ENCODE peak calls at places on chromosome 17, in eight cellular contexts. Z is MM.1S, P is cardiac muscle cell, S is left ventricle myocardium inferior, L is mucosa of descending colon, E is prostate gland, W is ovary, J is suprapubic skin. G is an unnamed sample. For H3K4me1 and H3K9me3, the result is how much of the 10 kb centered on the place peaks cover.

GRCh38 chr17:50354776-50355175 is 8.8 kb downstream of the XYLT2 start:
- DNase-seq in Z (no peak), P (no peak), S (no peak), L (no peak), E (no peak), W (peak), J (peak), G (no peak)

GRCh38 chr17:7888184-7888920 is at the start of gene CHD3:
- DNase-seq in Z (no peak), P (peak), S (no peak), L (peak), E (peak), W (peak), J (peak), G (peak)

GRCh38 chr17:34182036-34182803 is 72.9 kb upstream of the CCL2 start:
- DNase-seq in Z (no peak), P (no peak), S (no peak), L (no peak), E (no peak), W (no peak), J (no peak), G (no peak)

GRCh38 chr17:50279181-50279526 is 4.9 kb downstream of the TMEM92 start:
- DNase-seq in Z (no peak), P (no peak), S (no peak), L (no peak), E (no peak), W (no peak), J (no peak), G (peak)

GRCh38 chr17:32160526-32160925 is 18.2 kb downstream of the RHOT1 start:
- DNase-seq in Z (no peak), P (no peak), S (no peak), L (no peak), E (no peak), W (no peak), J (no peak), G (no peak)

GRCh38 chr17:43834106-43834505 is 1.2 kb upstream of the MPP3 start:
- DNase-seq in Z (no peak), P (no peak), S (no peak), L (no peak), E (no peak), W (no peak), J (no peak), G (no peak)

GRCh38 chr17:39920218-39921210 is 2.1 kb upstream of the GSDMB start:
- DNase-seq in Z (no peak), P (no peak), S (no peak), L (no peak), E (no peak), W (no peak), J (no peak), G (peak)

GRCh38 chr17:51103451-51103850 is 17.2 kb downstream of the SPAG9 start:
- DNase-seq in Z (no peak), P (peak), S (no peak), L (no peak), E (no peak), W (no peak), J (no peak), G (no peak)

GRCh38 chr17:63295839-63296590 is 150.1 kb downstream of the CYB561 start:
- DNase-seq in Z (peak), P (no peak), S (no peak), L (no peak), E (no peak), W (no peak), J (no peak), G (no peak)

GRCh38 chr17:41987642-41988041 is 21.0 kb downstream of the CNP start:
- DNase-seq in Z (no peak), P (no peak), S (no peak), L (no peak), E (no peak), W (no peak), J (peak), G (no peak)

GRCh38 chr17:39831588-39831987 is 32.5 kb downstream of the IKZF3 start:
- DNase-seq in Z (no peak), P (no peak), S (no peak), L (no peak), E (no peak), W (no peak), J (no peak), G (no peak)

DNA sequence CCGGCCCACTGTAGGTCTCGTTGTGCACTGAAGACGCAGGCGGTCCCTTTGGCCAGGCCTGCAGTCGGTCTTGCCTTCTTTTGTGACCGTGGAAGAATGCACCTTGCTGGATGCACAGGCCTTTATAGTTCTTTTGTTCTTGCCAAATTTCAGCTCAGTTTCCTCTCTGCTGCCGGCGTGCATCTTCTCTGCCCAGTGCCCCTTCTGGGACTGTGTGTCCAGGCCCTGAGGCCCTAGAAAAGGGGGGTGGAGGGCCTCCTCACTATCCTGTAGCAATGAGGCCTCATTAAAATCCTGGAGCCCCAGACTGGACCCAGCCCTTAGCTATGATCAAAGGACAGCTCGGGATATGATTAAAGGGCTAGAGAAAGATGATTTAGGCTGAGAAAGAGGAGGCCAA is 229.8 kb downstream of the SEC14L1 start:
- DNase-seq in Z (no peak), P (no peak), S (no peak), L (peak), E (no peak), W (peak), J (no peak), G (no peak)
- H3K4me1 ChIP-seq in Z (half or more), P (under half), S (half or more), L (under half), E (under half), W (under half), J (half or more), G (under half)

GRCh38 chr17:68585643-68586042 is 15.5 kb downstream of the FAM20A start:
- DNase-seq in Z (no peak), P (peak), S (no peak), L (no peak), E (no peak), W (no peak), J (no peak), G (no peak)

GRCh38 chr17:68587847-68588246 is 13.3 kb downstream of the FAM20A start:
- DNase-seq in Z (no peak), P (no peak), S (no peak), L (no peak), E (no peak), W (no peak), J (no peak), G (no peak)

GRCh38 chr17:68589086-68589485 is 12.1 kb downstream of the FAM20A start:
- DNase-seq in Z (no peak), P (no peak), S (no peak), L (no peak), E (no peak), W (no peak), J (no peak), G (no peak)

GRCh38 chr17:68587026-68587425 is 14.1 kb downstream of the FAM20A start:
- DNase-seq in Z (no peak), P (no peak), S (no peak), L (no peak), E (no peak), W (no peak), J (no peak), G (no peak)

DNA sequence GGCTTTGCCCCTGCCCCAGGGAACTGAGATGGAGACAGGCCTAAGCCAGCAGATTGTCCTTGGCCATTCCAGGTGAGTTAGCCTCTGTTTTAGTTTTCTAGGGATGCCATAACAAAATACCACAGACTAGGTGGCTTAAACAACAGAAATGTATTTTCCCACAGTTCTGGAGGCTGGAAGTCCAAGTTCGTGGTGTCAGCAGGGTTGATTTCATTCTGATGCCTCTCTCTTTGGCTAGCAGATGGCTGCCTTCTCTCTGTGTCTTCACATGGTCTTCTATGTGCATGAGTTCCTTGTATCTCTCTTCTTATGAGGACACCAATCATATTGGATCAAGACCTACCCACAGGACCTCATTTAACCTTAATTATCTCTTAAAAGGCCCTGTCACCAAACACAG is 12.8 kb downstream of the FAM20A start:
- DNase-seq in Z (no peak), P (no peak), S (no peak), L (no peak), E (no peak), W (no peak), J (no peak), G (no peak)
- H3K9me3 ChIP-seq in Z (under half), P (under half), S (under half), L (under half), E (under half), W (under half), J (under half), G (under half)

GRCh38 chr17:9200699-9201359 is 179.5 kb downstream of the NTN1 start:
- DNase-seq in Z (no peak), P (no peak), S (no peak), L (no peak), E (no peak), W (no peak), J (no peak), G (peak)
- H3K4me1 ChIP-seq in Z (under half), P (under half), S (under half), L (under half), E (under half), W (under half), J (under half), G (under half)

DNA sequence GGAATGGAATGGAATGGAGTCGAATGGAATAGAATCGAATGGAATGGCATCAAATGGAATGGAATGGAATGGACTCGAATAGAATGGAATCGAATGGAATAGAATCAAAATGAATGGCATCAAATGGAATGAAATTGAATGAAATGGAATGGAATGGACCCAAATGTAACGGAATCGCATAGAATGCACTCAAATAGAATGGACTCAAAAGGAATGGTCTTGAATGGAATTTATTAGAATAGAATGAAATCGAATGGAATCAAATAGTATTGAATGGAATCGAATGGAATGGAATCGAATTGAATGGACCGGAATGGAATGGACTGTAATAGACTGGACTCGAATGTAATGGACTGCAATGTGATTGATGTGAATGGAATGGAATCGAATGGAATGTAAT is 501.4 kb upstream of the WSB1 start:
- DNase-seq in Z (no peak), P (no peak), S (no peak), L (no peak), E (no peak), W (no peak), J (no peak), G (no peak)
- H3K9me3 ChIP-seq in Z (under half), P (under half), S (half or more), L (half or more), E (under half), W (under half), J (under half), G (under half)

GRCh38 chr17:29682987-29683386 is 60.3 kb upstream of the CORO6 start:
- DNase-seq in Z (no peak), P (no peak), S (no peak), L (no peak), E (no peak), W (no peak), J (no peak), G (no peak)
- H3K4me1 ChIP-seq in Z (under half), P (under half), S (half or more), L (under half), E (under half), W (under half), J (under half), G (under half)